ENCODE peak calls at places on chromosomes 16 and 17, in four cellular contexts. L is CD4-positive, alpha-beta memory T cell; J is caudate nucleus; Z is dorsolateral prefrontal cortex. M is an unnamed sample.

GRCh38 chr16:18800674-18801196 is 614 bp downstream of the ARL6IP1 start:
- DNase-seq in L (no peak), J (no peak), Z (no peak), M (no peak)

GRCh38 chr16:85149776-85150175 is 37.5 kb upstream of the CIBAR2 start:
- DNase-seq in L (no peak), J (peak), Z (peak), M (peak)

GRCh38 chr17:13030459-13031305 is 12.9 kb upstream of the ELAC2 start:
- DNase-seq in L (peak), J (peak), Z (no peak), M (no peak)

GRCh38 chr16:66357523-66357928 is 9.0 kb upstream of the CDH5 start:
- DNase-seq in L (peak), J (peak), Z (peak), M (no peak)

GRCh38 chr16:24745791-24746190 is 16.3 kb downstream of the TNRC6A start:
- DNase-seq in L (no peak), J (no peak), Z (no peak), M (no peak)

GRCh38 chr16:11557811-11558210 is 28.9 kb downstream of the LITAF start:
- DNase-seq in L (no peak), J (peak), Z (peak), M (peak)

GRCh38 chr17:65638221-65638940 is 76.9 kb upstream of the AXIN2 start:
- DNase-seq in L (no peak), J (no peak), Z (no peak), M (no peak)

GRCh38 chr17:13114601-13115024 is 96.8 kb upstream of the ELAC2 start:
- DNase-seq in L (peak), J (no peak), Z (no peak), M (peak)

GRCh38 chr17:43987131-43988021 is 17.0 kb upstream of the NAGS start:
- DNase-seq in L (no peak), J (no peak), Z (no peak), M (no peak)

GRCh38 chr17:82881900-82882714 is 42.3 kb upstream of the ZNF750 start:
- DNase-seq in L (no peak), J (no peak), Z (no peak), M (peak)

GRCh38 chr17:9467518-9467917 is 108.1 kb downstream of the STX8 start:
- DNase-seq in L (no peak), J (no peak), Z (no peak), M (no peak)

GRCh38 chr16:75256059-75256870 is 4.8 kb upstream of the BCAR1 start:
- DNase-seq in L (no peak), J (no peak), Z (no peak), M (peak)

GRCh38 chr17:60720763-60721531 is 43.3 kb downstream of the BCAS3 start:
- DNase-seq in L (peak), J (peak), Z (peak), M (no peak)

GRCh38 chr16:53159781-53160436 is 105.1 kb downstream of the CHD9 start:
- DNase-seq in L (peak), J (no peak), Z (no peak), M (no peak)

GRCh38 chr16:50306287-50306686 is 39.9 kb downstream of the ADCY7 start:
- DNase-seq in L (no peak), J (no peak), Z (no peak), M (no peak)

DNA sequence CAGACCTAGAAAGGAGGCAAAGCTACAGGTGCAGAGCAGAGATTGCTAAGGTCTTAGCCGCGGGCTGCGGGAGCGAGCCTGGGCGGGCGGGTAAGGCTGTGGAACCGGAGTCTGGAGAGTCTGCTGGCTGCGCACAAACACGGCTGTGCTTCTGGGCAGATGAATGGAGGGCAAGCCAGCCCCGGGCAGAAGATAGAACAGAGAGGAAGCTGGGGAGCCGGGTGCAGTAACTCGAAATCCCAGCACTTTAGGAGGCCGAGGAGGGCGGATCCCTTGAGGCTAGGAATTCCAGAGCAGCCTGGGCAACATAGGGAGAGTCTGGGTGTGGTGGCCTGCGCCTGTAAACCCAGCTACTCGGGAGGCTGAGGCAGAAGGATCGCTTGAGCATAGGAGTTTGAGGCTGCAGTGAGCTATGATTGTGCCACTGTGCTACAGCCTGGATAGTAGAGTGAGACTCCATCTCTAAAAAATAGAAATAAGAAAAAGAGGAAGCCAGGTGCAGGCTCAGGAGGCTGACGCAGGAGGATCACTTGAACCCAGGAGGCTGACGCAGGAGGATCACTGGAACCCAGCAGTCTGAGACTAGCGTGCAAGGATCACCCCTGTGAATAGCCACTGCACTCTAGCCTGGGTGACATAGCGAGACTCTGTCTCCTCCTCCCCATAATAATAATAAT is 56.3 kb downstream of the PITPNC1 start:
- DNase-seq in L (no peak), J (no peak), Z (no peak), M (no peak)
- H3K27ac ChIP-seq in L (peak), J (no peak), Z (no peak), M (peak)

GRCh38 chr16:21554795-21555585 is 44.4 kb upstream of the METTL9 start:
- DNase-seq in L (peak), J (peak), Z (peak), M (peak)
- H3K27ac ChIP-seq in L (no peak), J (no peak), Z (no peak), M (no peak)

DNA sequence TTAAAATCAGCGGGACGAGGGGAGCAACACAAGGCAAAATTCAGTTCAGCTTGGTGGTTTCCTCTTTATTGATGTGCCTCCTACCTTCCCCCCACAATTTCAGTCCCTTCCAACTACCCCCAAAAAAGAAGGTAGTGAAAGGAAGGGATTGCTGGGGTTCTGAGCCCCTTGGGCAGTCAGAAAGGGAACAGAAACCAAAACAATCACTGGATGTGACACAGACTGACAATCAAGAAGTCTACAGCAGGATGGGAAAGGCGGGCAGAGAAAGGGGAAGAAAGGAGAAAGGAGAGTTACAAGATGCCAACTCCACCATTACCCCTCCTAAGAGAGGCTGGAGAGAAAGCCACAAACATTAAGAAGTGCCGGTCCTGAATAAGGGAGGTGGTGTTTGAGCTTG is 1.1 kb upstream of the PHF23 start:
- DNase-seq in L (no peak), J (no peak), Z (no peak), M (no peak)
- H3K27ac ChIP-seq in L (peak), J (peak), Z (peak), M (no peak)

GRCh38 chr16:21072976-21073375 is 77.7 kb downstream of the DNAH3 start:
- DNase-seq in L (no peak), J (no peak), Z (no peak), M (no peak)

GRCh38 chr16:21075252-21075651 is 75.4 kb downstream of the DNAH3 start:
- DNase-seq in L (no peak), J (no peak), Z (no peak), M (no peak)

GRCh38 chr16:21071741-21072140 is 78.9 kb downstream of the DNAH3 start:
- DNase-seq in L (no peak), J (no peak), Z (no peak), M (no peak)

GRCh38 chr16:21081329-21081728 is 69.3 kb downstream of the DNAH3 start:
- DNase-seq in L (no peak), J (no peak), Z (no peak), M (no peak)

GRCh38 chr16:21076186-21076883 is 74.3 kb downstream of the DNAH3 start:
- DNase-seq in L (no peak), J (no peak), Z (no peak), M (no peak)
- H3K27ac ChIP-seq in L (no peak), J (no peak), Z (no peak), M (no peak)

DNA sequence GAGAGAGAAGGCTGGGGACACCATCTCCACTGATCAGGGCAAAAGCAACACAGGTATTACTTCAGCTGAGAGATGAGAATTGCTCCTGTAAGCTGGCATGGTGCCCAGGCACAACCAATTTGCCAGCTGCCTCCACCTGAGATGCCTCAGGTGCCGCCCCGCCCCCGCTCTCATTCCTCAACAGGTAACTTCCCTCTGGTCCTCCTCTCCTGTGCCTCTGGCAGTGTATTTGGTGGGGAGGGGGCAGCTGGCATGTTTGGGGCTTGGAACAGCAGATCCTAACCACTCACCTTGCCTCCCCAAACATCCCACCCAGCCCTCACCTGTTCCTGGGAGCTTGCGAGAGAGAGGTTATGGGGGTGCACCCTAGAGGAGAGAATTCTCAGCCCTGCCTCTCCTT is 2.9 kb upstream of the SRCIN1 start:
- DNase-seq in L (no peak), J (no peak), Z (no peak), M (no peak)
- H3K27ac ChIP-seq in L (no peak), J (no peak), Z (no peak), M (no peak)

GRCh38 chr17:47694018-47694817 is at the start of gene TBKBP1:
- DNase-seq in L (peak), J (no peak), Z (peak), M (peak)

GRCh38 chr17:47696717-47697642 is 3.0 kb downstream of the TBKBP1 start:
- DNase-seq in L (no peak), J (no peak), Z (no peak), M (no peak)

GRCh38 chr17:47695664-47696376 is 1.9 kb downstream of the TBKBP1 start:
- DNase-seq in L (no peak), J (no peak), Z (no peak), M (no peak)

GRCh38 chr17:47693667-47694017 is 319 bp upstream of the TBKBP1 start:
- DNase-seq in L (no peak), J (no peak), Z (no peak), M (no peak)

DNA sequence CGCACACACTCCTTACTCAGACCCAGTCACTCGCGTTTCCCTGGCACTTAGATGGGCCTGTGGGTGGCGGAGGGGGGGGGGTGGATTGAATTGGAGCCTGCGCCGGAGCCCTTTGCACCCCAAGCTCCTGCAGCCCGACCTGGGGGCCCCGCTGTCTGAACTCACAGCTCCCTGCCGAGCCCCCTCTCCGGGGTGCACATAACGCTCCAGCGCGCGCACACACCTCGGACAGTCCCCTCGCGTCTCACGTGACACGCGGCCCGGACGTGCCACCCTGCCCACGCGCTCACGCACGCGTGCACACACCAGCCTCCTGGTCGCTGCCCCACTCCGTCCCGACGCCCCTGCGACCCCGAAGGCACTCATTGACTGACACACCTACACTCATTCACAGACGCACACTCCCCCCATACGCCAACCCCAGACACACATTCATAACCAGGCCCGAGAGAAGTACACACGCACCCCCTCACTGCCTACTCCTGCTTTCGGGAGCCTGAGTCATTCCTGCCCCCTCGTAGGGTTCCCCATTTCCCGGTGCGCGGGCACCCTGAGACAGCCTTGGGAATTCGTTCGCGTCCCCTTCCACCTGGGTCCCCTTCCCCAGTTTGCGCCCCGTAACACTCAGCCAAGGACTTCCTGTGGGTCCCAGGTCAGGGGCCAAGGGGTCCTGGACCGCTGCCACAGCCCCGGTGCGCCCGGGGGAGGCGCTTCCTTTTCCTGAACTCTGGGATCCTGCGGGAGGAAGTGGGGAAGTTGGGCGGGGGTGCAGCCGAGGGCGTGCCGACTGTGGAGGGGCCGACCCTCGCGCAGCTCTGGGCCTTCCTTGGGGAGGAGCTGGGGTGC is 1.1 kb downstream of the TBKBP1 start:
- DNase-seq in L (no peak), J (peak), Z (peak), M (peak)
- H3K27ac ChIP-seq in L (peak), J (peak), Z (peak), M (peak)

M was measured in right cardiac atrium.